ENCODE peak calls at places on chromosomes 5 and 9, in seven cellular contexts. I is adrenal gland; G is tibial artery; T is AG04449; X is lower lobe of right lung; S is naive thymus-derived CD4-positive, alpha-beta T cell; R is brain microvascular endothelial cell. K is an unnamed sample.

GRCh38 chr9:7129391-7129790 is 371.6 kb downstream of the KDM4C start:
- DNase-seq in I (no peak), G (no peak), T (no peak), X (no peak), S (no peak), R (no peak), K (no peak)

GRCh38 chr5:72441861-72442540 is 65.2 kb downstream of the ZNF366 start:
- DNase-seq in I (no peak), G (no peak), T (peak; percentile 91), X (no peak), S (no peak), R (peak; percentile 92), K (peak; percentile 88)

GRCh38 chr9:87739546-87739945 is 13.6 kb downstream of the CTSL start:
- DNase-seq in I (no peak), G (no peak), T (no peak), X (no peak), S (no peak), R (no peak), K (no peak)

GRCh38 chr9:29806941-29807625 is 2233.8 kb upstream of the C9orf72 start:
- DNase-seq in I (no peak), G (no peak), T (no peak), X (no peak), S (no peak), R (no peak), K (no peak)

GRCh38 chr5:171272996-171273970 is 35.8 kb upstream of the TLX3 start:
- DNase-seq in I (no peak), G (no peak), T (no peak), X (no peak), S (no peak), R (peak; percentile 39), K (no peak)

GRCh38 chr5:125376059-125376641 is 629.7 kb upstream of the ZNF608 start:
- DNase-seq in I (no peak), G (no peak), T (no peak), X (no peak), S (no peak), R (no peak), K (peak; percentile 27)

GRCh38 chr9:34651876-34652602 is at the start of gene IL11RA:
- DNase-seq in I (peak; percentile 96), G (peak; percentile 97), T (peak; percentile 40), X (peak; percentile 92), S (peak; percentile 31), R (peak; percentile 75), K (peak; percentile 41)

GRCh38 chr5:88269222-88269771 is 652 bp upstream of the TMEM161B start:
- DNase-seq in I (no peak), G (no peak), T (no peak), X (no peak), S (no peak), R (no peak), K (no peak)

GRCh38 chr5:99033014-99033931 is 104.5 kb upstream of the CHD1 start:
- DNase-seq in I (no peak), G (no peak), T (no peak), X (no peak), S (no peak), R (no peak), K (no peak)
- H3K4me3 ChIP-seq in I (no peak overlapping the region), G (peak overlapping the region; percentile 35), T (peak overlapping the region; percentile 35), X (peak overlapping the region; percentile 34), S (peak overlapping the region; percentile 43), R (no peak overlapping the region), K (no peak overlapping the region)

GRCh38 chr9:123373447-123373923 is 17.5 kb downstream of the CRB2 start:
- DNase-seq in I (no peak), G (no peak), T (no peak), X (no peak), S (no peak), R (no peak), K (no peak)
- H3K4me3 ChIP-seq in I (no peak overlapping the region), G (no peak overlapping the region), T (no peak overlapping the region), X (no peak overlapping the region), S (no peak overlapping the region), R (no peak overlapping the region), K (no peak overlapping the region)

DNA sequence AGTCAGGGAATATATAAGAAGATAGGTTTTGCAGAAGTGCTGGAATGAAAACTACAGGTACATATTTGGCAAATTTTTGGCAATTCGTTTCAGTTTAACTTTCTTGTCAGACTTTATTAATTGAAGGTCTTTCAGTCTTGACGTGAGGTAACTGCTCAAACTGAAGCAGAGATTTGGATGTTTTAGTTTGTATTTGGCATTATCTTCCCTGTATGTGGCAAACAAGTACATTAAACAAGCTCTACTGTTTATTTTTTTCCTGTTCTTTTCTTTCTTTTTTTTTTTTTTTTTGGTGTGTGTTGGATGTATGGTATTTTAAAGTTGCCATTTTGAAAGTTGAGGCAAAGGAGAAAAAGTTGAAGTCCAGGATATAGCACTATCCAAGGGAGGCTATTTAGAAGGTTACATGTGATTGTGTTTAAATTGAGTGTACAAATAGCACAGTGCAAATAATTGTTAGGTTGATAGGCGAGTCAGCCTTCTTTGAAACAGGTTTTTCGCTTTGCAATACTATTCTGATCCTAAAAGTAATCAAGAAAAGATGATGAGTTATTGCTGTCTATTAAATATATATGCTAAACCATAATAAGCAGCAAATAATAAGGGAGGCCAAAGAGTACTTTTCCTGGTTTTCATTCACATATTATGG is 2.2 kb downstream of the PBX3 start:
- DNase-seq in I (no peak), G (no peak), T (no peak), X (no peak), S (no peak), R (no peak), K (no peak)
- H3K4me3 ChIP-seq in I (no peak overlapping the region), G (peak overlapping the region; percentile 97), T (no peak overlapping the region), X (peak overlapping the region; percentile 90), S (peak overlapping the region; percentile 83), R (peak overlapping the region; percentile 87), K (peak overlapping the region; percentile 10)

DNA sequence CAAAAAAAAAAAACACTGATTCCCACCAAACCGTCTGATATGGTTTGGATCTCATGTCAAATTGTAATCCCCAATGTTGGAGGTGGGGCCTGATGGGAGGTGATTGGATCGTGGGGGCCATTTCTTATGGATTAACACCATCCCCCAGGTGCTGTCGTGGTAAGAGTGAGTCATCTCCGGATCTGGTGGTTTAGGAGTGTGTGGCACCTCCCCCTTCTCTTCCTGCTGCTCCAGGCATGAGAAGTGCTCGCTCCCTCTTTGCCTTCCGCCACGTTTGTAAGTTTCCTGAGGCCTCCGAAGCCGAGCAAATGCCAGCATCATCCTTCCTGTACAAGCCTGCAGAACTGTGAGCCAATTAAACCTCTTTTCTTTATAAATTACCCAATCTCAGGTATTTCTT is 45.2 kb downstream of the HSD17B3 start:
- DNase-seq in I (no peak), G (no peak), T (no peak), X (no peak), S (no peak), R (peak; percentile 30), K (peak; percentile 16)
- H3K4me3 ChIP-seq in I (no peak overlapping the region), G (no peak overlapping the region), T (no peak overlapping the region), X (no peak overlapping the region), S (no peak overlapping the region), R (no peak overlapping the region), K (no peak overlapping the region)

DNA sequence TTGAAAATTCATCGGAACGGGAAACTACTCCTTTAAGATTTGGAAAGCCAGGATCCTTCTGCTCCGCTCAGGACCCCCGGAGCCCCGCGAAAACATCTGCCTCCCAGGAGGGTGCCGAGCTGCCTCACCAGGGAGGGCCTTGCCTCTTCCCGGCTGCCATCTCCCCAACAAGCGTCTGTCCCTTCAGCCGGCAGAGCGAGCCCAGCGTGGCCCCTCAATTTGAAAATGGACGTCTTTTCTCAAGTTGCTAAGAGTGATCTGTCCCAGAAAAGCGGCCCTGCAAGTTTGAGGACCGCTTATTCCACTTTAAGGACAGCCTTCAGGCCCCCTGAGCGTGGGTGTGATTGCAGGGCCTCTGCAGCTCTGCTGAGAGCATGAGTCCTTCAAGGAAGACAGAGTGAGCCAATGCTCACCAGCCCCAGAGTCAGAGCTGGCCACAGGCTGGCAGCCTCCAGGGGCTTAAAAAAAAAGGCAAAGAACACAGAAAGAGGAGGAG is 101.3 kb downstream of the PHF2 start:
- DNase-seq in I (peak; percentile 31), G (peak; percentile 51), T (no peak), X (peak; percentile 34), S (peak; percentile 15), R (no peak), K (no peak)
- H3K4me3 ChIP-seq in I (no peak overlapping the region), G (no peak overlapping the region), T (no peak overlapping the region), X (no peak overlapping the region), S (no peak overlapping the region), R (no peak overlapping the region), K (no peak overlapping the region)

GRCh38 chr9:136757751-136758140 is 297 bp downstream of the LCN8 start:
- DNase-seq in I (no peak), G (no peak), T (no peak), X (peak; percentile 48), S (no peak), R (no peak), K (no peak)
- H3K4me3 ChIP-seq in I (no peak overlapping the region), G (no peak overlapping the region), T (no peak overlapping the region), X (no peak overlapping the region), S (no peak overlapping the region), R (no peak overlapping the region), K (no peak overlapping the region)

GRCh38 chr5:172455511-172456061 is 1.3 kb upstream of the SH3PXD2B start:
- DNase-seq in I (peak; percentile 76), G (peak; percentile 83), T (no peak), X (no peak), S (no peak), R (peak; percentile 33), K (no peak)
- H3K4me3 ChIP-seq in I (no peak overlapping the region), G (peak overlapping the region; percentile 97), T (no peak overlapping the region), X (peak overlapping the region; percentile 59), S (no peak overlapping the region), R (no peak overlapping the region), K (no peak overlapping the region)

DNA sequence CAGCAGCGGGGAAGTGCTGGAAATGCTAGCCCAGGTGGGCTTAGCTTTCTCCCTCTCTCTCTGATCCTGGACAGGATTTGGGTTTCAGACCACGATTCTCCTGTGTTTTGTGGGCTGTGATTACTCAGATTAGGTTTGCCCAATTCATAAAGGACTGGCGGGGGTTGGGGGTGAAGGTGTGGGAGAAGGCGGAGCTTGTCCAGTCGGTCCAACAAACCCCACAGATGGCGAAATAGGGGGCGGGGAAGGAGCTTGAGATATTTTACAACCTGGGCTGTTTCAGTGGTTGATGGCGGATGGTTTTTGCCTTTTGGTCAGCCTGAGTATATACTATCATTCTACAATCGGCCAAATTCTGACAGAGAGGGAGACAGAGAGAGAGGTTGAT is 35.2 kb downstream of the PCDHAC2 start:
- DNase-seq in I (no peak), G (no peak), T (no peak), X (peak; percentile 80), S (no peak), R (no peak), K (no peak)
- H3K4me3 ChIP-seq in I (no peak overlapping the region), G (peak overlapping the region; percentile 23), T (no peak overlapping the region), X (peak overlapping the region; percentile 38), S (no peak overlapping the region), R (no peak overlapping the region), K (no peak overlapping the region)

GRCh38 chr5:173474881-173475287 is 141.6 kb downstream of the BOD1 start:
- DNase-seq in I (no peak), G (no peak), T (no peak), X (no peak), S (no peak), R (peak; percentile 60), K (no peak)
- H3K4me3 ChIP-seq in I (no peak overlapping the region), G (no peak overlapping the region), T (no peak overlapping the region), X (no peak overlapping the region), S (no peak overlapping the region), R (no peak overlapping the region), K (no peak overlapping the region)

DNA sequence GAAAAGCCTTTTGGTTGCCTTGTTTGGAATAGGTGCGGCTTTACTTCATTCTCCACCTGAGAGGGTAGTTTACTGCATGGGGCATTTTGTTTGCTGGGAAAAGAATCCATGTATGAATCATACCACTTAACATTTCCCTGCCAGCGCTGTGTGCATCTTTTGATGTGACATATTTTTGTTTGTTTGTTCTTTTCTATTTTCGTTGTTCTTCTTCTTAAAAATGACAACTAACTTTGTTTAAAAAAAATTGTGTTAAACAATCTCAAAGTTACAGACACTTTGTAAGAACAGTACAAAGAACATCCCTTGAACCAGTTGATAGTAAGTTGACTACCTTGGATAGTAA is 113.2 kb downstream of the GCNT1 start:
- DNase-seq in I (no peak), G (no peak), T (no peak), X (no peak), S (no peak), R (no peak), K (no peak)
- H3K4me3 ChIP-seq in I (no peak overlapping the region), G (no peak overlapping the region), T (no peak overlapping the region), X (peak overlapping the region; percentile 48), S (no peak overlapping the region), R (peak overlapping the region; percentile 48), K (no peak overlapping the region)